ENCODE peak calls at places on chromosome 13, in nine cellular contexts. One of them, this sample, is unnamed.

GRCh38 chr13:46553521-46553885 is 533 bp downstream of the LRCH1 start:
- DNase-seq in nephron progenitor cell: peak; percentile 47
- DNase-seq in anterior cingulate cortex: no peak
- DNase-seq in substantia nigra: no peak
- DNase-seq in stimulated activated CD8-positive, alpha-beta memory T cell treated with anti-CD3 and anti-CD28 coated beads, Interleukin-4, amount 100 ng/mL, for 48 hours: no peak
- DNase-seq in lower lobe of right lung: peak; percentile 53
- DNase-seq in Ammon's horn: no peak
- DNase-seq in putamen: no peak
- DNase-seq in foreskin keratinocyte: no peak
- DNase-seq in this sample: peak; percentile 19

GRCh38 chr13:85910962-85911361 is 111.7 kb upstream of the SLITRK6 start:
- DNase-seq in anterior cingulate cortex: no peak
- DNase-seq in stimulated activated CD8-positive, alpha-beta memory T cell treated with anti-CD3 and anti-CD28 coated beads, Interleukin-4, amount 100 ng/mL, for 48 hours: no peak
- DNase-seq in nephron progenitor cell: no peak
- DNase-seq in substantia nigra: no peak
- DNase-seq in lower lobe of right lung: no peak
- DNase-seq in foreskin keratinocyte: no peak
- DNase-seq in putamen: no peak
- DNase-seq in Ammon's horn: no peak
- DNase-seq in this sample: no peak

GRCh38 chr13:111459803-111460547 is 139.5 kb downstream of the TEX29 start:
- DNase-seq in lower lobe of right lung: no peak
- DNase-seq in nephron progenitor cell: no peak
- DNase-seq in stimulated activated CD8-positive, alpha-beta memory T cell treated with anti-CD3 and anti-CD28 coated beads, Interleukin-4, amount 100 ng/mL, for 48 hours: no peak
- DNase-seq in substantia nigra: no peak
- DNase-seq in Ammon's horn: no peak
- DNase-seq in foreskin keratinocyte: no peak
- DNase-seq in putamen: no peak
- DNase-seq in anterior cingulate cortex: no peak
- DNase-seq in this sample: no peak

GRCh38 chr13:44816701-44817684 is 172.3 kb downstream of the NUFIP1 start:
- DNase-seq in putamen: no peak
- DNase-seq in substantia nigra: no peak
- DNase-seq in lower lobe of right lung: no peak
- DNase-seq in foreskin keratinocyte: peak; percentile 63
- DNase-seq in stimulated activated CD8-positive, alpha-beta memory T cell treated with anti-CD3 and anti-CD28 coated beads, Interleukin-4, amount 100 ng/mL, for 48 hours: no peak
- DNase-seq in anterior cingulate cortex: no peak
- DNase-seq in Ammon's horn: no peak
- DNase-seq in nephron progenitor cell: no peak
- DNase-seq in this sample: no peak

GRCh38 chr13:99653526-99653925 is 152.3 kb downstream of the TM9SF2 start:
- DNase-seq in nephron progenitor cell: no peak
- DNase-seq in stimulated activated CD8-positive, alpha-beta memory T cell treated with anti-CD3 and anti-CD28 coated beads, Interleukin-4, amount 100 ng/mL, for 48 hours: no peak
- DNase-seq in substantia nigra: no peak
- DNase-seq in Ammon's horn: no peak
- DNase-seq in anterior cingulate cortex: no peak
- DNase-seq in lower lobe of right lung: no peak
- DNase-seq in putamen: no peak
- DNase-seq in foreskin keratinocyte: no peak
- DNase-seq in this sample: no peak

GRCh38 chr13:29520671-29521070 is 74.8 kb downstream of the SLC7A1 start:
- DNase-seq in lower lobe of right lung: no peak
- DNase-seq in substantia nigra: no peak
- DNase-seq in putamen: no peak
- DNase-seq in stimulated activated CD8-positive, alpha-beta memory T cell treated with anti-CD3 and anti-CD28 coated beads, Interleukin-4, amount 100 ng/mL, for 48 hours: no peak
- DNase-seq in anterior cingulate cortex: no peak
- DNase-seq in foreskin keratinocyte: no peak
- DNase-seq in nephron progenitor cell: no peak
- DNase-seq in Ammon's horn: no peak
- DNase-seq in this sample: no peak

GRCh38 chr13:73429691-73430090 is 370.9 kb downstream of the KLF5 start:
- DNase-seq in nephron progenitor cell: no peak
- DNase-seq in foreskin keratinocyte: peak; percentile 91
- DNase-seq in substantia nigra: no peak
- DNase-seq in lower lobe of right lung: no peak
- DNase-seq in putamen: no peak
- DNase-seq in anterior cingulate cortex: no peak
- DNase-seq in Ammon's horn: no peak
- DNase-seq in stimulated activated CD8-positive, alpha-beta memory T cell treated with anti-CD3 and anti-CD28 coated beads, Interleukin-4, amount 100 ng/mL, for 48 hours: no peak
- DNase-seq in this sample: no peak

GRCh38 chr13:98184796-98185195 is 7.7 kb upstream of the RNF113B start:
- DNase-seq in nephron progenitor cell: no peak
- DNase-seq in substantia nigra: no peak
- DNase-seq in Ammon's horn: no peak
- DNase-seq in putamen: no peak
- DNase-seq in lower lobe of right lung: no peak
- DNase-seq in anterior cingulate cortex: no peak
- DNase-seq in stimulated activated CD8-positive, alpha-beta memory T cell treated with anti-CD3 and anti-CD28 coated beads, Interleukin-4, amount 100 ng/mL, for 48 hours: no peak
- DNase-seq in foreskin keratinocyte: no peak
- DNase-seq in this sample: no peak

GRCh38 chr13:37175996-37176395 is 70.5 kb upstream of the CSNK1A1L start:
- DNase-seq in stimulated activated CD8-positive, alpha-beta memory T cell treated with anti-CD3 and anti-CD28 coated beads, Interleukin-4, amount 100 ng/mL, for 48 hours: no peak
- DNase-seq in lower lobe of right lung: no peak
- DNase-seq in substantia nigra: no peak
- DNase-seq in foreskin keratinocyte: peak; percentile 13
- DNase-seq in putamen: no peak
- DNase-seq in Ammon's horn: no peak
- DNase-seq in anterior cingulate cortex: no peak
- DNase-seq in nephron progenitor cell: no peak
- DNase-seq in this sample: no peak

GRCh38 chr13:50948576-50948975 is 39.0 kb downstream of the RNASEH2B start:
- DNase-seq in stimulated activated CD8-positive, alpha-beta memory T cell treated with anti-CD3 and anti-CD28 coated beads, Interleukin-4, amount 100 ng/mL, for 48 hours: no peak
- DNase-seq in foreskin keratinocyte: no peak
- DNase-seq in anterior cingulate cortex: no peak
- DNase-seq in substantia nigra: no peak
- DNase-seq in putamen: no peak
- DNase-seq in Ammon's horn: no peak
- DNase-seq in lower lobe of right lung: no peak
- DNase-seq in nephron progenitor cell: no peak
- DNase-seq in this sample: no peak

GRCh38 chr13:101556676-101557121 is 104.2 kb downstream of the ITGBL1 start:
- DNase-seq in lower lobe of right lung: no peak
- DNase-seq in putamen: no peak
- DNase-seq in stimulated activated CD8-positive, alpha-beta memory T cell treated with anti-CD3 and anti-CD28 coated beads, Interleukin-4, amount 100 ng/mL, for 48 hours: no peak
- DNase-seq in substantia nigra: no peak
- DNase-seq in Ammon's horn: no peak
- DNase-seq in foreskin keratinocyte: no peak
- DNase-seq in nephron progenitor cell: no peak
- DNase-seq in anterior cingulate cortex: no peak
- DNase-seq in this sample: no peak

GRCh38 chr13:102913924-102914628 is 68.2 kb downstream of the ERCC5 start:
- DNase-seq in foreskin keratinocyte: peak; percentile 80
- DNase-seq in substantia nigra: no peak
- DNase-seq in stimulated activated CD8-positive, alpha-beta memory T cell treated with anti-CD3 and anti-CD28 coated beads, Interleukin-4, amount 100 ng/mL, for 48 hours: no peak
- DNase-seq in lower lobe of right lung: no peak
- DNase-seq in nephron progenitor cell: no peak
- DNase-seq in Ammon's horn: peak; percentile 54
- DNase-seq in anterior cingulate cortex: no peak
- DNase-seq in putamen: peak; percentile 42
- DNase-seq in this sample: no peak

GRCh38 chr13:111893607-111894443 is 173.1 kb upstream of the SOX1 start:
- DNase-seq in anterior cingulate cortex: no peak
- DNase-seq in lower lobe of right lung: no peak
- DNase-seq in foreskin keratinocyte: no peak
- DNase-seq in putamen: no peak
- DNase-seq in substantia nigra: no peak
- DNase-seq in stimulated activated CD8-positive, alpha-beta memory T cell treated with anti-CD3 and anti-CD28 coated beads, Interleukin-4, amount 100 ng/mL, for 48 hours: no peak
- DNase-seq in Ammon's horn: no peak
- DNase-seq in nephron progenitor cell: peak; percentile 55
- DNase-seq in this sample: no peak

GRCh38 chr13:95438297-95438696 is 114.2 kb upstream of the CLDN10 start:
- DNase-seq in nephron progenitor cell: no peak
- DNase-seq in Ammon's horn: no peak
- DNase-seq in substantia nigra: no peak
- DNase-seq in foreskin keratinocyte: no peak
- DNase-seq in anterior cingulate cortex: no peak
- DNase-seq in stimulated activated CD8-positive, alpha-beta memory T cell treated with anti-CD3 and anti-CD28 coated beads, Interleukin-4, amount 100 ng/mL, for 48 hours: no peak
- DNase-seq in putamen: no peak
- DNase-seq in lower lobe of right lung: no peak
- DNase-seq in this sample: no peak

GRCh38 chr13:42354246-42355117 is 82.5 kb downstream of the AKAP11 start:
- DNase-seq in Ammon's horn: peak; percentile 7
- DNase-seq in lower lobe of right lung: no peak
- DNase-seq in anterior cingulate cortex: no peak
- DNase-seq in substantia nigra: no peak
- DNase-seq in putamen: no peak
- DNase-seq in foreskin keratinocyte: peak; percentile 66
- DNase-seq in nephron progenitor cell: no peak
- DNase-seq in stimulated activated CD8-positive, alpha-beta memory T cell treated with anti-CD3 and anti-CD28 coated beads, Interleukin-4, amount 100 ng/mL, for 48 hours: peak; percentile 73
- DNase-seq in this sample: no peak

GRCh38 chr13:51006067-51006800 is 96.6 kb downstream of the RNASEH2B start:
- DNase-seq in anterior cingulate cortex: no peak
- DNase-seq in Ammon's horn: no peak
- DNase-seq in stimulated activated CD8-positive, alpha-beta memory T cell treated with anti-CD3 and anti-CD28 coated beads, Interleukin-4, amount 100 ng/mL, for 48 hours: no peak
- DNase-seq in putamen: no peak
- DNase-seq in foreskin keratinocyte: no peak
- DNase-seq in lower lobe of right lung: no peak
- DNase-seq in substantia nigra: no peak
- DNase-seq in nephron progenitor cell: no peak
- DNase-seq in this sample: no peak

GRCh38 chr13:64684685-64685431 is 2545.3 kb downstream of the PCDH9 start:
- DNase-seq in nephron progenitor cell: no peak
- DNase-seq in stimulated activated CD8-positive, alpha-beta memory T cell treated with anti-CD3 and anti-CD28 coated beads, Interleukin-4, amount 100 ng/mL, for 48 hours: no peak
- DNase-seq in foreskin keratinocyte: no peak
- DNase-seq in substantia nigra: no peak
- DNase-seq in Ammon's horn: no peak
- DNase-seq in putamen: no peak
- DNase-seq in anterior cingulate cortex: no peak
- DNase-seq in lower lobe of right lung: no peak
- DNase-seq in this sample: no peak

GRCh38 chr13:27573265-27573664 is 47.1 kb downstream of the LNX2 start:
- DNase-seq in putamen: no peak
- DNase-seq in nephron progenitor cell: no peak
- DNase-seq in substantia nigra: no peak
- DNase-seq in Ammon's horn: no peak
- DNase-seq in foreskin keratinocyte: peak; percentile 76
- DNase-seq in anterior cingulate cortex: no peak
- DNase-seq in stimulated activated CD8-positive, alpha-beta memory T cell treated with anti-CD3 and anti-CD28 coated beads, Interleukin-4, amount 100 ng/mL, for 48 hours: no peak
- DNase-seq in lower lobe of right lung: no peak
- DNase-seq in this sample: no peak

GRCh38 chr13:98775844-98776598 is 23.5 kb upstream of the SLC15A1 start:
- DNase-seq in nephron progenitor cell: no peak
- DNase-seq in stimulated activated CD8-positive, alpha-beta memory T cell treated with anti-CD3 and anti-CD28 coated beads, Interleukin-4, amount 100 ng/mL, for 48 hours: no peak
- DNase-seq in lower lobe of right lung: no peak
- DNase-seq in putamen: no peak
- DNase-seq in foreskin keratinocyte: peak; percentile 88
- DNase-seq in anterior cingulate cortex: no peak
- DNase-seq in substantia nigra: no peak
- DNase-seq in Ammon's horn: no peak
- DNase-seq in this sample: no peak

GRCh38 chr13:84430015-84430414 is 547.7 kb upstream of the SLITRK1 start:
- DNase-seq in stimulated activated CD8-positive, alpha-beta memory T cell treated with anti-CD3 and anti-CD28 coated beads, Interleukin-4, amount 100 ng/mL, for 48 hours: no peak
- DNase-seq in foreskin keratinocyte: peak; percentile 29
- DNase-seq in putamen: no peak
- DNase-seq in anterior cingulate cortex: no peak
- DNase-seq in lower lobe of right lung: no peak
- DNase-seq in substantia nigra: no peak
- DNase-seq in Ammon's horn: no peak
- DNase-seq in nephron progenitor cell: no peak
- DNase-seq in this sample: no peak

This sample was measured in head of caudate nucleus.